ENCODE peak calls at places on chromosomes 3 and 15, in nine cellular contexts. D, E, Q, X, R, J, U, V and T are unnamed samples.

GRCh38 chr3:114221165-114221880 is 16.1 kb downstream of the ZNF80 start:
- DNase-seq in R (no peak), U (no peak), V (no peak), Q (no peak), E (peak), D (no peak), X (no peak), J (no peak), T (peak)

GRCh38 chr3:152436707-152437615 is 168.2 kb downstream of the MBNL1 start:
- DNase-seq in V (no peak), R (no peak), Q (no peak), D (no peak), U (no peak), E (no peak), J (no peak), X (no peak), T (no peak)

GRCh38 chr3:35900079-35900478 is 260.8 kb downstream of the ARPP21 start:
- DNase-seq in X (no peak), D (no peak), V (no peak), R (no peak), E (no peak), U (no peak), J (no peak), Q (no peak), T (no peak)

GRCh38 chr3:145457825-145458552 is 703.0 kb downstream of the PLOD2 start:
- DNase-seq in U (no peak), V (no peak), J (no peak), D (peak), R (no peak), E (no peak), X (no peak), Q (no peak), T (no peak)

GRCh38 chr3:195080571-195081141 is 190.3 kb downstream of the XXYLT1 start:
- DNase-seq in U (no peak), E (no peak), J (no peak), R (no peak), Q (no peak), D (no peak), X (no peak), V (no peak), T (no peak)

GRCh38 chr15:50774450-50774849 is 8.9 kb upstream of the SPPL2A start:
- DNase-seq in U (peak), E (peak), D (no peak), R (no peak), X (no peak), Q (no peak), J (peak), V (no peak), T (peak)

GRCh38 chr3:166013073-166013679 is 176.0 kb upstream of the BCHE start:
- DNase-seq in V (no peak), J (peak), D (peak), X (peak), Q (peak), U (peak), E (peak), R (peak), T (peak)

GRCh38 chr3:118272976-118273375 is 761.7 kb downstream of the IGSF11 start:
- DNase-seq in D (no peak), V (no peak), J (no peak), U (no peak), X (no peak), E (no peak), Q (no peak), R (no peak), T (no peak)

GRCh38 chr3:11548721-11549131 is 95.0 kb downstream of the VGLL4 start:
- DNase-seq in E (peak), D (peak), R (peak), J (no peak), V (no peak), U (no peak), Q (peak), X (no peak), T (no peak)

GRCh38 chr3:135965129-135965505 is 411 bp upstream of the PPP2R3A start:
- DNase-seq in X (no peak), V (no peak), U (no peak), D (peak), Q (no peak), E (no peak), R (no peak), J (no peak), T (no peak)
- H3K4me3 ChIP-seq in X (no peak), V (peak), U (no peak), D (peak), Q (peak), E (peak), R (peak), J (no peak), T (no peak)

GRCh38 chr3:15470804-15471203 is 43.4 kb downstream of the EAF1 start:
- DNase-seq in E (no peak), V (no peak), U (no peak), Q (no peak), X (no peak), J (no peak), R (no peak), D (no peak), T (no peak)

GRCh38 chr3:15465876-15466585 is 38.6 kb downstream of the EAF1 start:
- DNase-seq in X (no peak), U (no peak), J (no peak), Q (no peak), V (no peak), R (no peak), D (no peak), E (no peak), T (no peak)

GRCh38 chr3:15471861-15472260 is 44.5 kb downstream of the EAF1 start:
- DNase-seq in E (no peak), U (no peak), X (no peak), D (no peak), J (no peak), R (no peak), Q (no peak), V (no peak), T (no peak)

GRCh38 chr3:15467227-15468181 is 40.1 kb downstream of the EAF1 start:
- DNase-seq in Q (no peak), D (peak), J (no peak), V (no peak), E (no peak), U (no peak), X (no peak), R (no peak), T (peak)

GRCh38 chr3:15470261-15470660 is 42.9 kb downstream of the EAF1 start:
- DNase-seq in X (no peak), D (no peak), V (no peak), E (no peak), J (no peak), Q (no peak), R (no peak), U (no peak), T (peak)
- TF ChIP-seq CTCF in X (peak), D (no peak), V (no peak), E (no peak), J (no peak), Q (no peak), R (peak), U (no peak), T (peak)

DNA sequence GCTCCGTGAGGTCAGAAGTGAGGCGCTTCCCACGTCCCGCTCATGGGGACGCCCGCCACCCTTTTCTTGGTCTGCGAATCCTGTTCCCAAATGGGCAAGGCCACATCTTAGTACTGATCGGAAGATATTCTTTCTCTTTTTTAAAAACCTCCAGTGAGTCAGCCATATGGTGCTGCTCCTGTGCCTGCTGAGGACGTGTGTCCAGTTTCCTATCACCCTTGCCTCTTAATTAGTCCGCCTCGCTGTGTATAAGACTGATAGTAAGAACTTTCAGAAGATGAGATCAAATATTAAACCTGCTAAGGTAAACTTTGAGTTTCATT is 577 bp downstream of the UBA5 start:
- DNase-seq in J (no peak), Q (no peak), E (peak), U (no peak), R (peak), X (no peak), D (no peak), V (no peak), T (no peak)
- H3K4me3 ChIP-seq in J (peak), Q (peak), E (peak), U (peak), R (peak), X (peak), D (peak), V (peak), T (peak)

GRCh38 chr3:116981088-116981487 is 271.5 kb downstream of the TUSC7 start:
- DNase-seq in D (no peak), X (no peak), J (no peak), E (no peak), V (no peak), R (no peak), Q (no peak), U (no peak), T (no peak)
- TF ChIP-seq CTCF in D (no peak), X (no peak), J (no peak), E (no peak), V (no peak), R (no peak), Q (no peak), U (no peak), T (no peak)

DNA sequence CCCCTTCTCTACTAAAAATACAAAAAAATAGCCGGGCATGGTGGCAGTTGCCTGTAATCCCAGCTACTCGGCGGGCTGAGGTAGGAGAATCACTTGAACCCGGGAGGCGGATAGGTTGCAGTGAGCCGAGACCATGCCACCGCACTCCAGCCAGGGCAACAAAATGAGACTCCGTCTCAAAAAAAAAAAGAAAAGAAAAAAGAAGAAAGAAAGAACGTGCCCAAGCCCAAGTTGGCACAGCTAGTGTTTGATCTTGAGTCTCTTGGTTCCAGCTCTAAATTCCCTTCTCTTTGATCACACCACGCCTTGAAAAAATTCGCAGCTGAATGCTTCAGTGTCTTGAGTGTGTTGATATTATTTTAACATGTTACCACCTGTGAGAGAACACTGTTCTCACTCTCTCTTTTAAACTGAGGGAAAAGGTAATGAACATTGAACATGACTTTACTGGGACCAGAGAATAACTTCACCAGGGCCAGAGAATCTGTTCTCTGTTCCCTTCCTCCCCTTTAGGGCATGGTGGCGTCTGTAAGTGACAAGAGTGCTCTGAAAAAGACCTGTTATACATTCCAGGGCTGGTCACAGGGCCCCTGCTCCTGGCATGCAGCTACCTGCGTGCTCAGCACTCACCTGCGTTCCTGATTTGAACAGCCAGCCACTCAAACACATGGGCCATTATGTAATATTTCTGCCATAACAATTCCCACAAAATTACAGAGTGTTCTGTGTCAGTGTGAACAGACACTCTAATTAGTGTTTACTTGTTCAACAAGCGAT is 19.0 kb downstream of the SLCO3A1 start:
- DNase-seq in V (no peak), D (no peak), U (no peak), E (no peak), Q (no peak), X (no peak), J (no peak), R (no peak), T (no peak)
- H3K4me3 ChIP-seq in V (no peak), D (no peak), U (no peak), E (no peak), Q (no peak), X (no peak), J (no peak), R (no peak), T (no peak)

DNA sequence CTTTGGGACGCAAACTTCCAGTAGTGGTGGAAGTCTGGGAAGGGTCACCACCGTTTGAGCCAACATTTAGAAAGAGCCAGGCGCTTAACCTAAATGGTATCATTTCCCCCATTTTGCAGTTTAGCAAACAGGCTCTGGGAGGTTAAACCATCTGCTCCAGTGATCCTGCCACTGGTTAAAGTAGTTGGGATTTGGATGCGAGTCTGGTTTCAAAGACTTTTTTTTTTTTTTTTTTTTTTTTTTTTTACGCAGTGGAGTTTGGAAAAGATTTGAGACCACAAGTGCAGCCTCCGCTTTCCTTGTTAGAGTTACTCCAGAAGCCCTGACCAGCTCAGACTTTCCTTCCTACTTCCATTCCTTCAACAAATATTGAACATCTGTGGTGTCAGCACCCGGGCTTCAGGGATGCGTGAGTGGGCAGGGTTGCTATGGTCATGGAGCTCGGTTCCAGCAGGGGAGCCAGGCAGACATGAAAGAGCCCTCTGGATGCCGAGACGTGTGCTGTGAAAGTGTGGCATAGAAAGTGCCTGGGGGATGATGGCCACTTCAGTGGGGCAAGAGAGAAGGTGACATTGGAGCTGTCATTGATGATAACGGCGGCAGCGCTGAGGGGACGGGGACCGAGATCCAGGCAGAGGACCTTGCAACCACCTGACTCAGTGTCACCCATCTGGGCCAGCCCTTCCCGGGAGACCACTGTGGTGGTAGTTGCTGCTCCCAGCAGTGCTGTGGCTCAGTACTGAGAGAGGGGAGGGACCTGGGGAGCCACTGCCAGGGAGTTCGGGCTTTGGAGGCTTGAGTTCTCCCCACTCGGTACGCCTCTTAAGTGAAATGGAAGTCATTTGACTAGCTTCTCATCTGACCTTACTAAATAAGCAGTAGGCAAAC is 1.1 kb upstream of the RNU6-1 start:
- DNase-seq in E (peak), D (no peak), V (no peak), X (peak), J (peak), Q (no peak), R (no peak), U (peak), T (peak)
- TF ChIP-seq CTCF in E (no peak), D (no peak), V (no peak), X (no peak), J (peak), Q (no peak), R (no peak), U (no peak), T (no peak)

DNA sequence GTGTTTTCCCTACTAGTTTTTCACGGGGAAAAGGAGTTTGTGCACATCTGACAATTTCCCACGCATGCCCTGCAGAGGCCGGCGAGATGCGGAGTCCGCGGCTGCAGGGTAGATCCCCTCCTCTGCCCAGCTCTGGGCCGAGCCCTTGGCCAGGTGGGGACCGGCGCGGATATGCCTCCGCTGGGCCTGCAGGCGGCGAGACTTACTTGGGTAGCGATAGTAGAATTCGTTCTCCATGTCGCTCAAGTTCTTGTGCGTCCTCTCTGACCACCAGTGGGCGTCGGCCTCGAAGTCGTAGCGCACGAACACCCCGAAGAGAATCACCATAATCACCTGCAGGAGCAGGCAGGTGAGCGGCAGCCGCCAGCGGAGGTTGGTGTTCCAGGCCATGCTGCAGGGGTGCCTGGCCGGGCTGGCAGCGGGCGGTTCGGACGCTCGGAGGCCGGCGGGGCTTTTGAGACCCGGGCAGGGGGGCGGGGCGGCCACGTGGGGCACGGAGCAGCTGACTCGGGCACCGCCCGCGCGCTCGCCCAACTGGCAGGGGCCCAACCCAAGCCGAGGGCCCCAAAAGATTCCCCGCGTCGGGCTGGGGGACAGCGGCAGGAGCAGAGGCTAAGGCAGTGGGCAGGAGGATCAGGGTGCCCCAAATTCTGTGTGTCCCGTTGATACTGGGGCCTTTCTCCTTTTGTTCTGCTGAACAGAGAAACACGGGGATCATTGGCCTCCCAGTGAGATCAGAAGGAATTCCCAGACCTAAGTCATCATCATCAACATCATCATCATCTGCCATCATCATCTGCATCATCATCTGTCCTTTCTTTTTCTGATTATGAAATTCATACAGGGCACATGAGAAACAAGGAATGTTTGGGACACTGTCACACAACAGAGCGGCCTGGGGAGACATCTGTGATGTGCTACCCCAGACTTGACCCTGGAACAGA is at the start of gene RHCG:
- DNase-seq in V (no peak), J (peak), X (no peak), U (peak), Q (no peak), E (peak), D (peak), R (no peak), T (peak)
- H3K4me3 ChIP-seq in V (peak), J (peak), X (no peak), U (no peak), Q (peak), E (peak), D (peak), R (no peak), T (no peak)